ENCODE peak calls at places on chromosomes 3 and 15, in ten cellular contexts. M, U, B, H, X, T, E, J, S and W are unnamed samples.

GRCh38 chr3:157175678-157176077 is 15.7 kb upstream of the CCNL1 start:
- DNase-seq in U (no peak), S (no peak), M (peak), E (peak), B (no peak), H (no peak), X (no peak), J (no peak), T (peak), W (no peak)

GRCh38 chr3:37941608-37942540 is 48.7 kb upstream of the VILL start:
- DNase-seq in B (no peak), J (no peak), S (no peak), X (no peak), U (no peak), M (no peak), T (no peak), E (no peak), H (no peak), W (no peak)

GRCh38 chr15:31472636-31473383 is 146.2 kb downstream of the KLF13 start:
- DNase-seq in X (peak), H (no peak), M (no peak), U (no peak), E (no peak), S (no peak), B (peak), T (peak), J (no peak), W (peak)

GRCh38 chr3:51937014-51937413 is 4.7 kb downstream of the RRP9 start:
- DNase-seq in T (peak), H (no peak), U (no peak), E (no peak), S (no peak), M (no peak), B (no peak), J (no peak), X (no peak), W (no peak)

GRCh38 chr3:194824676-194825075 is 139.0 kb downstream of the FAM43A start:
- DNase-seq in M (no peak), E (no peak), T (no peak), J (no peak), U (no peak), S (peak), X (no peak), H (no peak), B (no peak), W (no peak)

GRCh38 chr15:94081829-94082228 is 149.5 kb upstream of the MCTP2 start:
- DNase-seq in H (no peak), E (no peak), M (no peak), B (no peak), X (no peak), S (no peak), J (no peak), U (no peak), T (no peak), W (no peak)

GRCh38 chr15:87609474-87609873 is 647.1 kb downstream of the NTRK3 start:
- DNase-seq in S (peak), B (no peak), M (no peak), U (no peak), E (no peak), H (no peak), X (no peak), T (no peak), J (no peak), W (no peak)

GRCh38 chr15:68578960-68579935 is at the start of gene CORO2B:
- DNase-seq in E (peak), J (no peak), T (peak), X (no peak), H (peak), M (no peak), U (peak), S (no peak), B (no peak), W (no peak)

GRCh38 chr3:47741925-47742324 is 39.8 kb downstream of the SMARCC1 start:
- DNase-seq in U (no peak), T (no peak), B (no peak), H (no peak), E (no peak), M (no peak), X (no peak), J (no peak), S (no peak), W (no peak)

GRCh38 chr3:30667250-30667585 is 60.8 kb downstream of the TGFBR2 start:
- DNase-seq in E (no peak), H (no peak), M (no peak), U (no peak), J (no peak), B (no peak), T (peak), X (no peak), S (no peak), W (no peak)